ENCODE peak calls at places on chromosomes 16 and 17, in six cellular contexts. U, J, T, F, Z and H are unnamed samples.

GRCh38 chr17:17001076-17001777 is 29.3 kb upstream of the TNFRSF13B start:
- DNase-seq in U (no peak), J (no peak), T (no peak), F (no peak), Z (no peak), H (no peak)

GRCh38 chr16:29915590-29916247 is 10.3 kb downstream of the KCTD13 start:
- DNase-seq in U (peak; percentile 63), J (no peak), T (peak; percentile 77), F (peak; percentile 76), Z (no peak), H (peak; percentile 40)

GRCh38 chr16:81237282-81237681 is 1.2 kb upstream of the BCO1 start:
- DNase-seq in U (no peak), J (no peak), T (peak; percentile 86), F (peak; percentile 83), Z (no peak), H (peak; percentile 29)

GRCh38 chr17:72100445-72100844 is 20.4 kb upstream of the SOX9 start:
- DNase-seq in U (no peak), J (no peak), T (no peak), F (no peak), Z (no peak), H (no peak)

GRCh38 chr17:42325026-42325425 is 36.7 kb downstream of the STAT5A start:
- DNase-seq in U (no peak), J (no peak), T (peak; percentile 95), F (peak; percentile 92), Z (peak; percentile 97), H (no peak)

GRCh38 chr17:19262650-19263620 is 25.8 kb downstream of the EPN2 start:
- DNase-seq in U (no peak), J (no peak), T (peak; percentile 70), F (peak; percentile 59), Z (peak; percentile 52), H (no peak)

GRCh38 chr16:83338941-83339340 is 468.8 kb upstream of the HSBP1 start:
- DNase-seq in U (no peak), J (no peak), T (peak; percentile 40), F (peak; percentile 26), Z (no peak), H (no peak)

GRCh38 chr17:66580178-66580577 is 254.7 kb upstream of the CACNG5 start:
- DNase-seq in U (peak; percentile 40), J (no peak), T (peak; percentile 58), F (peak; percentile 41), Z (peak; percentile 11), H (no peak)

GRCh38 chr16:73095885-73096341 is 48.0 kb upstream of the ZFHX3 start:
- DNase-seq in U (no peak), J (no peak), T (no peak), F (no peak), Z (no peak), H (peak; percentile 3)

GRCh38 chr17:65027305-65027704 is 29.2 kb downstream of the GNA13 start:
- DNase-seq in U (peak; percentile 15), J (no peak), T (peak; percentile 76), F (peak; percentile 65), Z (peak; percentile 80), H (peak; percentile 96)

GRCh38 chr17:77420804-77421634 is 280.2 kb downstream of the SEC14L1 start:
- DNase-seq in U (no peak), J (no peak), T (peak; percentile 91), F (peak; percentile 86), Z (no peak), H (no peak)

GRCh38 chr17:51439395-51440229 is 179.3 kb downstream of the UTP18 start:
- DNase-seq in U (no peak), J (no peak), T (no peak), F (no peak), Z (no peak), H (peak; percentile 35)

GRCh38 chr16:27698266-27698665 is 148.3 kb downstream of the KATNIP start:
- DNase-seq in U (no peak), J (no peak), T (no peak), F (no peak), Z (peak; percentile 23), H (no peak)

GRCh38 chr17:45432405-45433113 is at the start of gene ARHGAP27:
- DNase-seq in U (no peak), J (peak; percentile 65), T (peak; percentile 7), F (no peak), Z (peak; percentile 40), H (peak; percentile 82)

GRCh38 chr17:17453088-17453487 is 23.7 kb upstream of the MED9 start:
- DNase-seq in U (no peak), J (no peak), T (no peak), F (no peak), Z (no peak), H (no peak)

GRCh38 chr16:732332-732731 is 5.4 kb downstream of the HAGHL start:
- DNase-seq in U (no peak), J (no peak), T (no peak), F (no peak), Z (no peak), H (no peak)

GRCh38 chr17:39684369-39685043 is 3.4 kb downstream of the PGAP3 start:
- DNase-seq in U (no peak), J (no peak), T (no peak), F (no peak), Z (no peak), H (no peak)

GRCh38 chr17:30256756-30257506 is 21.4 kb upstream of the SLC6A4 start:
- DNase-seq in U (no peak), J (no peak), T (peak; percentile 52), F (no peak), Z (peak; percentile 83), H (no peak)

GRCh38 chr17:76578376-76578775 is 7.3 kb downstream of the ST6GALNAC2 start:
- DNase-seq in U (no peak), J (no peak), T (no peak), F (no peak), Z (no peak), H (peak; percentile 84)

GRCh38 chr17:8494021-8494420 is 58.3 kb downstream of the NDEL1 start:
- DNase-seq in U (no peak), J (no peak), T (no peak), F (no peak), Z (peak; percentile 73), H (no peak)

GRCh38 chr17:45149669-45150603 is 1.7 kb downstream of the HEXIM1 start:
- DNase-seq in U (no peak), J (peak; percentile 49), T (peak; percentile 62), F (peak; percentile 34), Z (peak; percentile 58), H (peak; percentile 68)

GRCh38 chr17:41486809-41487530 is 2.7 kb downstream of the KRT36 start:
- DNase-seq in U (peak; percentile 42), J (peak; percentile 41), T (no peak), F (no peak), Z (peak; percentile 80), H (no peak)

GRCh38 chr16:23847938-23848337 is 12.2 kb downstream of the PRKCB start:
- DNase-seq in U (no peak), J (no peak), T (no peak), F (no peak), Z (no peak), H (no peak)

GRCh38 chr16:971582-971905 is 760 bp upstream of the LMF1 start:
- DNase-seq in U (no peak), J (no peak), T (no peak), F (no peak), Z (no peak), H (no peak)

GRCh38 chr16:50193594-50193993 is 40.5 kb downstream of the TENT4B start:
- DNase-seq in U (no peak), J (no peak), T (peak; percentile 77), F (peak; percentile 66), Z (peak; percentile 76), H (no peak)

GRCh38 chr16:75868636-75869389 is 142.5 kb upstream of the CPHXL start:
- DNase-seq in U (no peak), J (no peak), T (no peak), F (no peak), Z (peak; percentile 13), H (no peak)

GRCh38 chr17:879546-879945 is 97.4 kb downstream of the MRM3 start:
- DNase-seq in U (peak; percentile 45), J (peak; percentile 58), T (peak; percentile 93), F (peak; percentile 90), Z (peak; percentile 35), H (peak; percentile 84)

GRCh38 chr16:88428156-88428555 is 24.9 kb upstream of the ZFPM1 start:
- DNase-seq in U (no peak), J (no peak), T (no peak), F (no peak), Z (no peak), H (no peak)

GRCh38 chr16:88430524-88431446 is 22.3 kb upstream of the ZFPM1 start:
- DNase-seq in U (no peak), J (no peak), T (peak; percentile 18), F (no peak), Z (no peak), H (no peak)

GRCh38 chr16:88428616-88429386 is 24.3 kb upstream of the ZFPM1 start:
- DNase-seq in U (no peak), J (no peak), T (no peak), F (no peak), Z (no peak), H (no peak)

GRCh38 chr16:88430185-88430523 is 22.9 kb upstream of the ZFPM1 start:
- DNase-seq in U (no peak), J (no peak), T (no peak), F (no peak), Z (no peak), H (no peak)

GRCh38 chr16:88429387-88430184 is 23.5 kb upstream of the ZFPM1 start:
- DNase-seq in U (no peak), J (no peak), T (no peak), F (no peak), Z (no peak), H (no peak)
- H3K4me2 ChIP-seq in U (no peak overlapping the region), J (no peak overlapping the region), T (peak overlapping the region; percentile 58), F (peak overlapping the region; percentile 72), Z (peak overlapping the region; percentile 51), H (no peak overlapping the region)

DNA sequence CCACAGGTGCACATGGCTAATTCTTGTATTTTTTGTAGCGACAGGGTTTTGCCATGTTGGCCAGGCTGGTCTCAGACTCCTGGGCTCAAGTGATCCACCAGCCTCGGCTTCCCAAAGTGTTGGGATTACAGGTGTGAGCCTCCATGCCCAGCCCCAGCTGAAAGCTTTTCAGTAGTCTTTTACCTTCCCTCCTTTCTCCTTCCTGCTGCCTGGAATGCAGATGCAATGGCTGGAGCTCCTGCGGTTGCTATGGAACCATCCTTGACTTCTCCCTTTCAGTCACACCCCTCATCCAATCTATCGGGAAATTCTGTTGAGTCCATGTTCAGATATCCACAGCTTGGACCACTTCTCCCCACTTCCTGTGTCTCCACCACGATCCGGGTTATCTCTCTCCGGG is 12.5 kb upstream of the SLC38A10 start:
- DNase-seq in U (no peak), J (no peak), T (no peak), F (no peak), Z (no peak), H (no peak)
- H3K4me2 ChIP-seq in U (no peak overlapping the region), J (no peak overlapping the region), T (no peak overlapping the region), F (no peak overlapping the region), Z (no peak overlapping the region), H (no peak overlapping the region)

GRCh38 chr16:67246081-67246944 is 968 bp downstream of the FHOD1 start:
- DNase-seq in U (peak; percentile 87), J (peak; percentile 89), T (peak; percentile 90), F (peak; percentile 82), Z (peak; percentile 92), H (peak; percentile 83)
- H3K4me2 ChIP-seq in U (peak overlapping the region; percentile 97), J (peak overlapping the region; percentile 79), T (peak overlapping the region; percentile 89), F (peak overlapping the region; percentile 95), Z (peak overlapping the region; percentile 96), H (peak overlapping the region; percentile 95)

DNA sequence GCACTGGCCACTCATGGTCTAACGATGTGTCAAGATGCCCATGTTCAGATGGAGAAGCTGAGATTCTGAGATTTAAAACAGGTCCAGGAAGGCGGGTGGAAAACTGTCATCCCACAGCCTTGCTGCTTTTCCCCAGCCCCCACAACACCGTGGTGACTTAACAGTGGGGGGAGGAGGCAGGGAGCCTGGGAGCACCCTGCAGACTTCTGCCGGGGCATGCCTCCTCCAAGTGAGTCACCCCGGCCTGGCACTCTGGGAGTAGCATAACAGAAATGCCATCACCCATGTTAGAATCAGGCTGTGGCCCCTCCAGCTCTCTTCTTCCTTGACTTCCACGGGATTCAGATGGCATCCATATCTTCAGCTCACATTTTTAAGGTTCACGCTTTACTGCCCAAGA is 164.8 kb downstream of the CBLN1 start:
- DNase-seq in U (no peak), J (no peak), T (no peak), F (no peak), Z (no peak), H (no peak)
- H3K4me2 ChIP-seq in U (no peak overlapping the region), J (no peak overlapping the region), T (no peak overlapping the region), F (no peak overlapping the region), Z (no peak overlapping the region), H (no peak overlapping the region)